ENCODE peak calls at places on chromosome 1, in four cellular contexts. M, C, X and K are unnamed samples.

GRCh38 chr1:58964428-58964827 is 180.6 kb upstream of the JUN start:
- DNase-seq in M (no peak), C (no peak), X (no peak), K (no peak)

GRCh38 chr1:89104687-89105086 is 21.2 kb downstream of the GBP2 start:
- DNase-seq in M (no peak), C (no peak), X (no peak), K (no peak)

GRCh38 chr1:220213381-220213983 is 58.8 kb downstream of the RAB3GAP2 start:
- DNase-seq in X (no peak), M (no peak), C (no peak), K (peak)

GRCh38 chr1:37676281-37677243 is 15.8 kb upstream of the CDCA8 start:
- DNase-seq in C (no peak), M (no peak), X (no peak), K (no peak)

GRCh38 chr1:15950302-15950701 is 25.6 kb downstream of the ZBTB17 start:
- DNase-seq in C (no peak), M (no peak), X (no peak), K (no peak)

GRCh38 chr1:25773441-25774125 is 26.4 kb upstream of the SELENON start:
- DNase-seq in M (peak), C (no peak), X (peak), K (peak)

GRCh38 chr1:212754715-212755114 is 36.9 kb downstream of the NSL1 start:
- DNase-seq in M (no peak), C (no peak), X (no peak), K (no peak)

GRCh38 chr1:180229483-180230415 is at the start of gene LHX4:
- DNase-seq in X (peak), C (no peak), M (no peak), K (peak)

GRCh38 chr1:67134692-67135091 is at the start of gene C1orf141:
- DNase-seq in X (no peak), C (no peak), M (no peak), K (no peak)

GRCh38 chr1:215081566-215082531 is 688 bp upstream of the KCNK2 start:
- DNase-seq in C (no peak), M (no peak), X (no peak), K (no peak)

GRCh38 chr1:20080441-20081330 is 10.7 kb downstream of the PLA2G5 start:
- DNase-seq in X (peak), M (no peak), C (no peak), K (no peak)

GRCh38 chr1:162908236-162908635 is 47.3 kb upstream of the CCDC190 start:
- DNase-seq in C (no peak), X (peak), M (no peak), K (no peak)

GRCh38 chr1:195326325-195326724 is 1281.9 kb downstream of the KCNT2 start:
- DNase-seq in M (no peak), C (no peak), X (no peak), K (no peak)

GRCh38 chr1:195336718-195337269 is 1271.4 kb downstream of the KCNT2 start:
- DNase-seq in C (no peak), X (no peak), M (no peak), K (no peak)

GRCh38 chr1:15351301-15351700 is 58.4 kb upstream of the EFHD2 start:
- DNase-seq in X (no peak), C (no peak), M (no peak), K (peak)

GRCh38 chr1:12165342-12165741 is 1.4 kb upstream of the TNFRSF1B start:
- DNase-seq in M (no peak), X (no peak), C (no peak), K (no peak)

GRCh38 chr1:4963251-4963650 is 308.8 kb downstream of the AJAP1 start:
- DNase-seq in C (no peak), M (no peak), X (peak), K (peak)

GRCh38 chr1:33155877-33156538 is 25.8 kb downstream of the TRIM62 start:
- DNase-seq in M (no peak), C (no peak), X (no peak), K (no peak)

GRCh38 chr1:97999320-97999719 is 78.5 kb upstream of the DPYD start:
- DNase-seq in C (no peak), X (no peak), M (no peak), K (no peak)

GRCh38 chr1:98002288-98002687 is 81.5 kb upstream of the DPYD start:
- DNase-seq in M (no peak), C (no peak), X (no peak), K (no peak)

GRCh38 chr1:98001764-98002163 is 80.9 kb upstream of the DPYD start:
- DNase-seq in C (no peak), X (peak), M (no peak), K (peak)

DNA sequence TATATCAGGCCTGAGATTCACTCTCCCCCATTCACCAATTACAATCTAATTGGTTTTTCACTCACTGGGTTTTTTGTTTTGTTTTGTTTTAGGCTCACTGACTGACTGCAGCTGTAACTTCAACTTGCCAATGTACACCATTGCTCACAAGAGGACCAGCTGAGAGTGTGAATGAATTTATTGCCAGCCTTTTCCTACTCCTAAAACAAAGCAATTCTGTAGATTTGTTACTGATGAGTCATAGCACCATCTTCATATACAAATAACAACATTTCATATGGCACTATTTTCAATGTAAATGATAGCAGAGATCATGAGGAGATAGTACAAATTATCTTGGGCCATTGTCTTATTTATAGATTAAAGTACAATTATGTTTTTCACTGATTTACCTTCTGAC is 76.0 kb upstream of the DPYD start:
- DNase-seq in X (no peak), C (no peak), M (no peak), K (peak)
- TF ChIP-seq CTCF in X (no peak), C (no peak), M (no peak), K (no peak)

DNA sequence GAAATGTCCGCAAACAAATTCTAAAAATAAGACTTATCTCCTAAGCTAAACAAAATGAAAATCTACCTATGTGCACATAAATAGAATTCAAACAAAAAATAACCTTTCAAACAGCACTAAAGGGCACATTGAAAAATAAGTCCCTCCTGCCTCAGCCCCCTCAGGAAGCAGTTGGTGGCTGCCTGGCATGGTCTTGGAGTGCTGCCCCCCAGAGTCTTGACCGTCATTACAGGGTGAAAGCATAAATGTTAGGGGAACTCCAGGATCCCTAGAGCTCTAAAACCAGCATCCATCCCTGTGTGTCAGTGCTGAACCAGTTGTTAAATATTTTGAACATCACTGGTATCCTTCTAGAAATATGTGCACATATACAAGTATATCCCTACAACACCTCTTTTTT is 6.5 kb upstream of the NPL start:
- DNase-seq in X (no peak), C (no peak), M (no peak), K (no peak)
- TF ChIP-seq CTCF in X (no peak), C (no peak), M (no peak), K (no peak)

DNA sequence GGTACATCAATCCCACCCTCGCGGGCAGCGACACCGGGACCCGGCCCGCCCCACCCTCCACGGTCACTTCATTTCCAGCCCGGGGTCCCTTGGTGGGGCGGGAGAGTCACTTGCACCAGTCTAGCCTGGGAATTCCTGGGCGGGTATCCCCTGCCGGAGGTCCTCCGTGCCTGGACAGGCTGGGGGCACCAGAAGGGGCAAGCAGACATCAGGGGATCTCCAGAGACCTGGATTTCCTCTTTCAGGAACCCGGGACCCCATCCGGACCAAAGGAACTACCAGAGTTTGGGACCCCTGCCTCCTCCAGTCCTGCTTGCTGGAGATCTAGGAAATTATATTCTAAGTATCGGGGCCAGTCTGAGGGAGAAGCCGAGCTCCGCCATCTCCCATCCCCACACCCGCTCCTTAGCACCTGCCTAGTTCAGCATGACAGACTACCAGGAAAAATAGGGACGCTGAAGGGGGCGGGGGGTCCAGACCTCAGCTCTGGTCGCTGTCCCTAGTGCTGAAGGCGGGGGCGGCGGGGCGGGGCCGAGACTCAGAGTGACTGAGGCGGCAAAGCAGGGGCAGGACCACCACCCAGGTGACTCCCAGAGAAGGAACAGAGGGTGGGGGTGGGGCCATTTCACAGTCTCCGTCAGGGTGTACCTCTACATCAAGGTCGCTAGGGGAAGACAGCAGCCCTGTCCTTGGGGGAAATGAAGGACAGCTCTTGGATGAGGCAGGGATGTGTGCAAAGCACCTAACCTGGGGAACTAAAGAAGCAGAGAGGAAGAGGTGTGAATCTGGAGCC is 829 bp downstream of the HCN3 start:
- DNase-seq in X (peak), C (peak), M (peak), K (peak)
- TF ChIP-seq CTCF in X (peak), C (peak), M (peak), K (peak)

DNA sequence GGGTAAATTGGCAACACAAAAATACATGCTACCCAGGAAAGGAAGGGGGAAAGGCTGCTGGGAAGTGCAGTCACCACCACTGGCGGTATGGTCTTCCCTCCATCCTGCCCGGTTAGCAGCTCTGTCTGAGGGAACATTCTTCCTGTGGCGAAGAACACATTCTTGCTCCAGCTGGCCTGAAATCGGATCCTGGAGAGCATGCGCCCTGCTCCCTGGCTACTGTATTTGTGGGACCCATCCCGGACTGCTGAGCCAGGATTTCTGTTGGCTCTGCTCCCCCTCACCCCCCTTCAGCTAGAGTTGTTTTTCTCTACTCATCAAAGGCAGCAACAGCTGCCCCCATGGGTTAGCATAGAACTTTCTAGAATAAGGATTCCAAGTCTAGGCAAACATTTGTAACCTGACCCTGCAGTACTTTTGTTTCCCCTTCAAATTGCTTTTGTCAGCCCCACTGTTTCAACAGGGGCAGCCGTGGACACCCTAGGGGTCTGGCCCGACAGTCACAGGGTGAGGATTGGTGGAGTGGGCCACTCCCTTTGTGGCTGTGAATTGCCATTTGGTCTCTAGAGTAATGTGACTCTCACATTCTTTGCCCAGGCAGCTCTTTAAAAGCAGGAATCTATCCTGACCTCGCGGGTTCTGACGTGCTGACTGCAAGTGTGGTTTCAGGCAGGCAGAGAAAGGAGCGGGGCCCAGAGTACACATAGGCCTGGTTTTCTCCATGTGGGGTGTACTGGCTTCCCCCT is 157.7 kb downstream of the TOMM20 start:
- DNase-seq in X (peak), C (peak), M (peak), K (peak)
- TF ChIP-seq CTCF in X (no peak), C (no peak), M (no peak), K (no peak)

DNA sequence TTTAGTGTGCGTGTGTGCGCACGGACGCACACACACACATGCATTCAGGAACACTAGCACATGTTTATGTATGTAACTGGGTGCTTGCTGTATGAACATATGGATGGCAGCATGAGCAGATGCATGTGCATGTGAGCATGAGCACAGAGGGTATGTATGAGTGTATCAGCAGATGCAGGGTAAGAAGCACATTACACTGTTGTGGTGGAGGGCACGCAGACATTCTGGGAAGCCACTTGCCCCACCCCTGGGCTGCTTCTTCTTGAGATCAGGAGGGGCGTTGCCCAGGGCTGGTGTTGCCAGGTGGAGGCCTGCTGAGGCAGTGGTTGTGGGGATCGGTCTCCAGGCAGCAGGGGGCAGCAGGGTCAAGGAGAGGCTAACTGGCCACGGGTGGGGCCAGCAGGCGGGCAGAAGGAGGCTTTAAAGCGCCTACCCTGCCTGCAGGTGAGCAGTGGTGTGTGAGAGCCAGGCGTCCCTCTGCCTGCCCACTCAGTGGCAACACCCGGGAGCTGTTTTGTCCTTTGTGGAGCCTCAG is 3.9 kb upstream of the P3R3URF start:
- DNase-seq in X (peak), C (no peak), M (no peak), K (peak)
- TF ChIP-seq CTCF in X (peak), C (peak), M (no peak), K (peak)

DNA sequence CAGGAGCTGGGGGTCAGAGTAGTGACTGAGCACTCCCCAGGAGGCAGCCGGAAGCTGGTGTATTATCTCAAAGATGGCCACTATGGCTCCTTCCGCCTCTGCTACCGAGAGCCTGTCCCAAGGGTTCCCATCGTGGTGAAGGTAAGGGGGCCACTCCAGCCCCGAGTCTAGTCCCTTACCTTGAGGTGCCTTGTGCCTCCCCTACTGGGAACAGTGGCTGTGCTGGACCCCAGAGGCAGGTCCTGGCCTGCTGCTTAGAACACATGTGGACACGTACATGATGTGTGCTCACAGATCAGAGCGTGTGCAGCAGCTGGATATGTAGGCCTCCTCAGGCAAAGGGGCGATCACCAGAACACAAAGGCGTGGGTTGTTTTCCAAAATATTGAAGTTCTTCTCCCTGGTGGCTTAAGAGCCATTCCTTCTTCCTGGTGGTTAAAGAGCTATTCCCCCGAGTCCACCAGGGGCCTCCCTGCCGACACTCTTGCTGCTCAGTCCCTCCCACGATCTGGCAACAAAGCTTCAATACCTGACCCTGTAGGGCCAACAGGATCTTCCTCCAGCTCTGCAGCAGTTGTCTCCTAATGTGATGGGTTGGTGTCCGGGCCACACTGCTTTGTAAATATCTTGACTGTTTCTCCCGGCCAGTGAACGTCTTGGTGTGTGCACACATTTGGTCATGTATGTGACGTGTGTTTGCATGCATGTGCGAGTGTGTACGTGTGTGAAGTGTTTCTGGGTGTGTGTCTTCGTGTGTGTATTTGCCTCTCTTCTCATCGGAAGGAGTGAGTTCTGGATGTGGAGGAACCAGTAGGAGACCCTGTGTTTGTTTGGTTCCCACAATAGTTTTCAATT is 68.4 kb upstream of the TINAGL1 start:
- DNase-seq in C (no peak), X (no peak), M (no peak), K (no peak)
- TF ChIP-seq CTCF in C (no peak), X (no peak), M (no peak), K (no peak)